ENCODE peak calls at places on chromosome 6, in four cellular contexts. I is K562, U is mesothelial cell of epicardium, T is choroid plexus epithelial cell. X is an unnamed sample.

GRCh38 chr6:31528821-31529328 is at the start of gene MCCD1:
- DNase-seq in T (no peak), U (no peak), I (no peak), X (no peak)

GRCh38 chr6:129936329-129937165 is 75.4 kb upstream of the TMEM244 start:
- DNase-seq in T (peak; percentile 73), I (peak; percentile 21), U (no peak), X (no peak)

GRCh38 chr6:19865178-19865577 is 28.0 kb downstream of the ID4 start:
- DNase-seq in U (no peak), T (no peak), I (no peak), X (no peak)

GRCh38 chr6:110525001-110525400 is 48.6 kb upstream of the SLC22A16 start:
- DNase-seq in T (no peak), U (no peak), I (no peak), X (peak; percentile 58)

GRCh38 chr6:33906413-33906812 is 102.6 kb upstream of the MLN start:
- DNase-seq in U (no peak), I (no peak), T (no peak), X (no peak)

GRCh38 chr6:117469356-117469755 is 13.1 kb upstream of the DCBLD1 start:
- DNase-seq in T (no peak), U (no peak), I (no peak), X (no peak)

GRCh38 chr6:25041676-25042598 is 106.2 kb upstream of the RIPOR2 start:
- DNase-seq in U (no peak), I (no peak), T (no peak), X (no peak)

GRCh38 chr6:36195471-36196048 is 984 bp upstream of the BRPF3 start:
- DNase-seq in T (peak; percentile 18), I (no peak), U (no peak), X (no peak)

GRCh38 chr6:1722801-1723200 is 113.1 kb downstream of the FOXC1 start:
- DNase-seq in U (no peak), I (no peak), T (no peak), X (no peak)

GRCh38 chr6:98835149-98836024 is 1.0 kb downstream of the POU3F2 start:
- DNase-seq in I (no peak), U (no peak), T (no peak), X (no peak)

GRCh38 chr6:87830834-87831374 is 128.9 kb upstream of the AKIRIN2 start:
- DNase-seq in T (no peak), U (no peak), I (no peak), X (no peak)

GRCh38 chr6:79671605-79672266 is 40.6 kb downstream of the SH3BGRL2 start:
- DNase-seq in U (no peak), T (peak; percentile 58), I (peak; percentile 42), X (no peak)

GRCh38 chr6:111486921-111487320 is 3.9 kb upstream of the REV3L start:
- DNase-seq in U (no peak), T (no peak), I (no peak), X (no peak)

GRCh38 chr6:43817192-43817591 is 47.2 kb downstream of the VEGFA start:
- DNase-seq in T (peak; percentile 32), U (no peak), I (peak; percentile 74), X (no peak)
- TF ChIP-seq CTCF in T (peak; percentile 45), U (no peak), I (peak; percentile 85), X (no peak)

DNA sequence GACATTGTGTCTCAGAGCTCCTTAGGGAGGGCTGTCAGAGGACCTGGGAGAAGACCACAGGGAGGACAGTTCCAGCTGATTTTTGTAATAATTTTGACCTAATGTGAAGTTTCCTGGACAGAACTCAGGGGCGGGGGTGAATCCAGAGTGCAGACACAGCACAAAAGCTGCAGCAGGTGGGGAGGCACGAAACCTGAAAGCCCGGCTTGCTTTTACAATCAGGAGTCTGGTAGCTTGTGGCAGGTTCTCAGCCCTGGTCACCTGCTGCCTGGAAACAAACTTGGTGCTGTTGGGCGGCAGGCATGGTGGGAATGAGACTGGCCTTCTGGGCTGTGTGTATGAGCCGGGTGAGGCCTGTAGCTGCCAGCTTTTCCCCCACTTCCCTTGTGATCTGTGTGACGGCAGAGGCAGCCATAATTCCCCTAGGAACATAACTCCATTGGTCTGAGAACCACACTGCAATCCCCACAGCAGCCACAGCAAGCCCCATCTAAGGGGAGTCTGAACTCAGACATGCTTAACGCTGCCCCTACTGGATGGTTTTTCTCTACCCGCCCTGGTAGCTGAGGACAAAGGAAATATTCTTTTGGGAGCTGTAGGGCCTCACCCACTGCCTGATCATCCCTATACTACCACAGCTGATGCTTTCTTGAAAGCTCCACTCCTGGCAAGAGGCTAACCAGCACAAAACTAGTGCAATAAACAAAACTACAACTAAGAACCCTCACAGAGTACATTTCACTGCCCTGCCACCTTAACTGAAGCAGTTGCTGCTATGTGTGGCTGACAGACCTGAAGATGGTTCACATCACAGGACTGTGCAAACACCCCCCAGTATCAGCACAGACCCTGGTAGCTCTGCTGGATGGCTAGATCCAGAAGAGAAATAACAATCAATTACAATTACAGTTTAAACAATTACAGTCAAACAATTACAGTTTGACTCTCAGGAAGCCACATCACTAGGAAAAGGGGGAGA is 1055.1 kb upstream of the GJE1 start:
- DNase-seq in I (no peak), T (peak; percentile 46), U (no peak), X (no peak)
- TF ChIP-seq CTCF in I (no peak), T (peak; percentile 51), U (no peak), X (no peak)

DNA sequence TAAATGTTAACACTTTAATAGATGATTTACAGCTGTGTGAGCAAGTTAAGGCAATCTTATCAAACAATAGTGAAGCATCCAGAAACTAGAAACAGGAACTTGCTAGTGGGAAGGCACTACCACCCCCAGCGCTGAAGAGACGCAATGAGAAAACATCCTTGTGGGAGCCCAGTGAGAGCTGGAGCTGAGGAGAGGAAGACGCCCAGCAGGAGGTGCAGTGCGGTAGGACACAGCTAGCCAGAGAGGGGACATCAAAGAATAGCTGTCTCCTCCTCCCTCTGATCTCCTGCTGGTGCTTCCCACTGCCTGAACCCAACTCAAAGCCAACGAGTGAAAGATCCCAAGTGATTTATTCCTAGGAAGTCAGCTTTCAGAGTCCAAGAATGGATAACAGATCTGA is 140.3 kb downstream of the COL12A1 start:
- DNase-seq in I (no peak), U (no peak), T (peak; percentile 94), X (no peak)
- TF ChIP-seq CTCF in I (no peak), U (no peak), T (peak; percentile 77), X (no peak)

GRCh38 chr6:68197356-68197755 is 437.7 kb upstream of the ADGRB3 start:
- DNase-seq in I (no peak), U (no peak), T (peak; percentile 23), X (no peak)

GRCh38 chr6:68200929-68201328 is 434.2 kb upstream of the ADGRB3 start:
- DNase-seq in I (no peak), T (no peak), U (no peak), X (no peak)

GRCh38 chr6:68192988-68193387 is 442.1 kb upstream of the ADGRB3 start:
- DNase-seq in I (no peak), U (no peak), T (no peak), X (no peak)

GRCh38 chr6:68194846-68195478 is 440.1 kb upstream of the ADGRB3 start:
- DNase-seq in U (no peak), T (peak; percentile 11), I (no peak), X (no peak)

GRCh38 chr6:68196645-68197044 is 438.4 kb upstream of the ADGRB3 start:
- DNase-seq in T (peak; percentile 64), I (peak; percentile 30), U (no peak), X (no peak)
- TF ChIP-seq CTCF in T (peak; percentile 35), I (peak; percentile 38), U (no peak), X (no peak)

DNA sequence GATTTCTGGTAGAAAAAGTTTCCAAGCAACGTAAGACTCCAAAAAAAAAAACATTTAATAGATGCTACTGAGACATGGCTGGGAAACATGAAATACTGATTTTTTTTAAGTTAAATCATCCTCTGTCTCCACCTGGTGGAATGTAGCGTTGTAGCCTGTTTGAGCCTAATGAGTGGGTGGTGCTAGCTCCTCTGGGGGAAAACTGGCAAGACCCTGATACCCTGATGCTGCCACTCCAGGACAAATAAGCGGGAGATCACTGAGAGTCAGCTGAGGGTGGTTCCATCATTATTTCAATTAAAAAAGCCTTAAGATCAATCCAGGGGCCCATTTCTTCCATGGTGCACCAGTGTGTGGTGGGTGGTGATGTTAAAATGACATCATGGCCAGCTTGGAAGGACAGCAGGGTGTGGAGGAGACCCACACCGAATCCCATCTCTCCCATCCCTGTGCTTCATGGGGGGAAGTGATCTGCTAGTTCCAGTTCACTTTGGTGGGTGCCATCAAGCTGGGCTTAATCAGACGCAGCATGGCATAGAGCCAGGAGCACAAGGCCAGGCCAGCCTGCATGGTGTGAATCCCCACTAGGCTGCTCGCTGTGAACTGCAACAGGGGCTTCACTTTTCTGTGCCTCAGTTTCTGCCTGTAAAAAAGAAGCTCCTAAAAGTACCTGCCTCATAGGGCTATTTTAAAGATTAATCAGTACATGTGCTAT is 12.8 kb upstream of the MRPS10 start:
- DNase-seq in U (no peak), T (peak; percentile 57), I (peak; percentile 40), X (no peak)
- TF ChIP-seq CTCF in U (no peak), T (peak; percentile 69), I (peak; percentile 62), X (no peak)

GRCh38 chr6:93423542-93423941 is 4.2 kb upstream of the EPHA7 start:
- DNase-seq in I (no peak), U (peak; percentile 61), T (peak; percentile 65), X (no peak)
- TF ChIP-seq CTCF in I (no peak), U (peak; percentile 72), T (peak; percentile 63), X (peak; percentile 30)

GRCh38 chr6:28725890-28726348 is 197.9 kb downstream of the TRIM27 start:
- DNase-seq in I (peak; percentile 65), U (no peak), T (no peak), X (no peak)
- TF ChIP-seq CTCF in I (no peak), U (no peak), T (no peak), X (no peak)

GRCh38 chr6:166707045-166707444 is 80.0 kb upstream of the RPS6KA2 start:
- DNase-seq in I (no peak), T (peak; percentile 58), U (no peak), X (no peak)
- TF ChIP-seq CTCF in I (peak; percentile 52), T (peak; percentile 69), U (no peak), X (no peak)

GRCh38 chr6:169117663-169118062 is 136.0 kb downstream of the THBS2 start:
- DNase-seq in U (no peak), T (no peak), I (no peak), X (peak; percentile 79)

GRCh38 chr6:169119669-169120068 is 134.0 kb downstream of the THBS2 start:
- DNase-seq in U (no peak), I (no peak), T (no peak), X (peak; percentile 64)

GRCh38 chr6:169118346-169118830 is 135.3 kb downstream of the THBS2 start:
- DNase-seq in I (no peak), T (no peak), U (no peak), X (no peak)

GRCh38 chr6:169115632-169116031 is 138.0 kb downstream of the THBS2 start:
- DNase-seq in T (peak; percentile 65), I (no peak), U (no peak), X (peak; percentile 27)

GRCh38 chr6:169121013-169121412 is 132.6 kb downstream of the THBS2 start:
- DNase-seq in I (no peak), T (no peak), U (no peak), X (no peak)
- TF ChIP-seq CTCF in I (peak; percentile 39), T (peak; percentile 20), U (no peak), X (no peak)